ENCODE peak calls at places on chromosomes 6 and 20, in eight cellular contexts. B is astrocyte of the spinal cord, K is neural crest cell, W is tibial nerve, N is HT-29, F is neuronal stem cell, T is caudate nucleus, X is H54. M is an unnamed sample.

GRCh38 chr6:131636880-131637792 is at the start of gene ENPP3:
- DNase-seq in T (no peak), F (no peak), B (no peak), K (no peak), W (no peak), X (no peak), N (no peak), M (no peak)

GRCh38 chr6:6925391-6926164 is 182.2 kb upstream of the RREB1 start:
- DNase-seq in F (no peak), N (no peak), X (no peak), T (no peak), W (no peak), B (no peak), K (no peak), M (no peak)

GRCh38 chr6:85416766-85417165 is 33.1 kb upstream of the NT5E start:
- DNase-seq in F (no peak), W (no peak), B (no peak), K (no peak), N (no peak), T (no peak), X (no peak), M (no peak)

GRCh38 chr6:53593001-53593488 is 48.1 kb upstream of the GCLC start:
- DNase-seq in F (no peak), B (peak; percentile 84), W (no peak), K (no peak), N (no peak), T (no peak), X (peak; percentile 26), M (no peak)

GRCh38 chr20:2295886-2296544 is at the start of gene TGM3:
- DNase-seq in F (no peak), W (no peak), B (no peak), K (no peak), T (peak; percentile 13), X (no peak), N (no peak), M (no peak)

GRCh38 chr6:12024715-12025434 is 12.8 kb downstream of the HIVEP1 start:
- DNase-seq in X (no peak), B (peak; percentile 68), W (no peak), F (no peak), N (no peak), T (no peak), K (no peak), M (no peak)

GRCh38 chr6:31940256-31940664 is 5.6 kb upstream of the CFB start:
- DNase-seq in F (no peak), N (no peak), T (no peak), X (no peak), W (no peak), B (peak; percentile 13), K (no peak), M (no peak)

GRCh38 chr6:53581161-53581560 is 36.3 kb upstream of the GCLC start:
- DNase-seq in F (no peak), T (no peak), W (no peak), K (no peak), N (no peak), X (peak; percentile 11), B (peak; percentile 73), M (no peak)

GRCh38 chr6:127267742-127268588 is 1.3 kb downstream of the RNF146 start:
- DNase-seq in T (no peak), N (peak; percentile 55), F (no peak), W (no peak), B (no peak), K (no peak), X (no peak), M (no peak)

GRCh38 chr6:121780325-121781313 is 345.2 kb downstream of the GJA1 start:
- DNase-seq in X (no peak), K (no peak), T (no peak), W (peak; percentile 80), N (no peak), B (peak; percentile 95), F (no peak), M (no peak)

GRCh38 chr6:167103041-167103816 is 19.7 kb upstream of the CCR6 start:
- DNase-seq in X (no peak), K (no peak), B (no peak), N (no peak), T (no peak), F (no peak), W (no peak), M (no peak)

GRCh38 chr6:148596886-148597455 is 149.9 kb upstream of the UST start:
- DNase-seq in T (peak; percentile 0), B (no peak), K (no peak), W (no peak), X (no peak), F (no peak), N (no peak), M (no peak)

GRCh38 chr6:36129889-36130671 is at the start of gene MAPK13:
- DNase-seq in F (no peak), K (no peak), W (no peak), X (no peak), N (peak; percentile 60), T (no peak), B (no peak), M (no peak)

GRCh38 chr20:19757487-19757972 is 528 bp upstream of the RIN2 start:
- DNase-seq in W (peak; percentile 69), T (no peak), F (peak; percentile 62), N (peak; percentile 74), X (peak; percentile 59), B (peak; percentile 66), K (peak; percentile 57), M (no peak)

GRCh38 chr6:112912351-112913101 is 565.4 kb downstream of the RFPL4B start:
- DNase-seq in T (no peak), W (no peak), B (peak; percentile 78), N (no peak), X (no peak), K (no peak), F (no peak), M (no peak)

GRCh38 chr6:112717401-112717800 is 370.3 kb downstream of the RFPL4B start:
- DNase-seq in F (no peak), X (no peak), B (no peak), T (no peak), K (no peak), W (no peak), N (no peak), M (no peak)

GRCh38 chr20:19806806-19807691 is 49.0 kb downstream of the RIN2 start:
- DNase-seq in T (no peak), W (no peak), N (peak; percentile 19), X (no peak), B (peak; percentile 54), K (no peak), F (no peak), M (no peak)

GRCh38 chr6:89956182-89956581 is 61.9 kb downstream of the GJA10 start:
- DNase-seq in K (no peak), X (no peak), W (no peak), T (no peak), B (no peak), F (no peak), N (no peak), M (no peak)

GRCh38 chr6:111657146-111657545 is 51.5 kb upstream of the TRAF3IP2 start:
- DNase-seq in B (peak; percentile 46), T (no peak), K (no peak), F (no peak), N (peak; percentile 23), X (no peak), W (no peak), M (no peak)

GRCh38 chr20:48181536-48181935 is 396.3 kb upstream of the SULF2 start:
- DNase-seq in K (no peak), W (no peak), B (no peak), X (no peak), T (no peak), N (no peak), F (no peak), M (no peak)

GRCh38 chr6:170005680-170006470 is 254.5 kb downstream of the ERMARD start:
- DNase-seq in B (no peak), F (no peak), N (no peak), X (no peak), K (no peak), W (no peak), T (no peak), M (no peak)

M was measured in CMK.